ENCODE peak calls at places on chromosomes 11 and 22, in eight cellular contexts. One of them, this sample, is unnamed. For H3K4me1, the result is how much of the 10 kb centered on the place peaks cover.

GRCh38 chr11:110434952-110435779 is 5.4 kb downstream of the FDX1 start:
- DNase-seq in K562: no peak
- DNase-seq in prostate gland: no peak
- DNase-seq in uterus: no peak
- DNase-seq in tibial nerve: no peak
- DNase-seq in body of pancreas: peak
- DNase-seq in A549: peak
- DNase-seq in ovary: no peak
- DNase-seq in this sample: no peak

GRCh38 chr22:50169774-50170341 is 673 bp upstream of the PANX2 start:
- DNase-seq in K562: peak
- DNase-seq in prostate gland: no peak
- DNase-seq in uterus: no peak
- DNase-seq in tibial nerve: no peak
- DNase-seq in body of pancreas: peak
- DNase-seq in A549: no peak
- DNase-seq in ovary: peak
- DNase-seq in this sample: no peak

GRCh38 chr11:30487200-30487898 is 98.8 kb downstream of the MPPED2 start:
- DNase-seq in K562: no peak
- DNase-seq in prostate gland: no peak
- DNase-seq in uterus: no peak
- DNase-seq in tibial nerve: no peak
- DNase-seq in body of pancreas: no peak
- DNase-seq in A549: no peak
- DNase-seq in ovary: no peak
- DNase-seq in this sample: no peak

GRCh38 chr11:46418751-46419150 is 27.2 kb upstream of the CHRM4 start:
- DNase-seq in K562: peak
- DNase-seq in prostate gland: no peak
- DNase-seq in uterus: no peak
- DNase-seq in tibial nerve: no peak
- DNase-seq in body of pancreas: no peak
- DNase-seq in A549: no peak
- DNase-seq in ovary: no peak
- DNase-seq in this sample: no peak

GRCh38 chr11:12397953-12398352 is 20.6 kb downstream of the PARVA start:
- DNase-seq in K562: no peak
- DNase-seq in prostate gland: peak
- DNase-seq in uterus: peak
- DNase-seq in tibial nerve: no peak
- DNase-seq in body of pancreas: no peak
- DNase-seq in A549: peak
- DNase-seq in ovary: peak
- DNase-seq in this sample: peak

GRCh38 chr11:115617767-115618166 is 113.6 kb upstream of the CADM1 start:
- DNase-seq in K562: no peak
- DNase-seq in prostate gland: no peak
- DNase-seq in uterus: no peak
- DNase-seq in tibial nerve: no peak
- DNase-seq in body of pancreas: no peak
- DNase-seq in A549: no peak
- DNase-seq in ovary: no peak
- DNase-seq in this sample: no peak

GRCh38 chr11:91265946-91266345 is 958.7 kb upstream of the FAT3 start:
- DNase-seq in K562: no peak
- DNase-seq in prostate gland: no peak
- DNase-seq in uterus: no peak
- DNase-seq in tibial nerve: no peak
- DNase-seq in body of pancreas: no peak
- DNase-seq in A549: no peak
- DNase-seq in ovary: no peak
- DNase-seq in this sample: no peak

GRCh38 chr11:5380740-5381342 is 2.8 kb upstream of the OR51M1 start:
- DNase-seq in K562: peak
- DNase-seq in prostate gland: peak
- DNase-seq in uterus: peak
- DNase-seq in tibial nerve: no peak
- DNase-seq in body of pancreas: peak
- DNase-seq in A549: peak
- DNase-seq in ovary: no peak
- DNase-seq in this sample: no peak

GRCh38 chr11:107473797-107474196 is 16.2 kb upstream of the CWF19L2 start:
- DNase-seq in K562: no peak
- DNase-seq in prostate gland: no peak
- DNase-seq in uterus: peak
- DNase-seq in tibial nerve: no peak
- DNase-seq in body of pancreas: no peak
- DNase-seq in A549: no peak
- DNase-seq in ovary: peak
- DNase-seq in this sample: no peak

GRCh38 chr11:92163879-92164278 is 60.7 kb upstream of the FAT3 start:
- DNase-seq in K562: no peak
- DNase-seq in prostate gland: no peak
- DNase-seq in uterus: no peak
- DNase-seq in tibial nerve: no peak
- DNase-seq in body of pancreas: no peak
- DNase-seq in A549: no peak
- DNase-seq in ovary: no peak
- DNase-seq in this sample: no peak

GRCh38 chr22:20585640-20586402 is 78.4 kb downstream of the MED15 start:
- DNase-seq in K562: no peak
- DNase-seq in prostate gland: peak
- DNase-seq in uterus: no peak
- DNase-seq in tibial nerve: no peak
- DNase-seq in body of pancreas: no peak
- DNase-seq in A549: no peak
- DNase-seq in ovary: no peak
- DNase-seq in this sample: no peak

GRCh38 chr11:99461913-99462312 is 441.2 kb downstream of the CNTN5 start:
- DNase-seq in K562: no peak
- DNase-seq in prostate gland: no peak
- DNase-seq in uterus: no peak
- DNase-seq in tibial nerve: no peak
- DNase-seq in body of pancreas: no peak
- DNase-seq in A549: no peak
- DNase-seq in ovary: no peak
- DNase-seq in this sample: no peak

GRCh38 chr11:111736191-111736590 is 30.0 kb downstream of the PPP2R1B start:
- DNase-seq in K562: no peak
- DNase-seq in prostate gland: no peak
- DNase-seq in uterus: no peak
- DNase-seq in tibial nerve: no peak
- DNase-seq in body of pancreas: no peak
- DNase-seq in A549: no peak
- DNase-seq in ovary: no peak
- DNase-seq in this sample: no peak

GRCh38 chr11:66529069-66529468 is 16.8 kb downstream of the ZDHHC24 start:
- DNase-seq in K562: no peak
- DNase-seq in prostate gland: no peak
- DNase-seq in uterus: no peak
- DNase-seq in tibial nerve: no peak
- DNase-seq in body of pancreas: no peak
- DNase-seq in A549: no peak
- DNase-seq in ovary: no peak
- DNase-seq in this sample: no peak

GRCh38 chr11:12331239-12331874 is 46.0 kb upstream of the PARVA start:
- DNase-seq in K562: peak
- DNase-seq in prostate gland: peak
- DNase-seq in uterus: peak
- DNase-seq in tibial nerve: peak
- DNase-seq in body of pancreas: peak
- DNase-seq in A549: peak
- DNase-seq in ovary: peak
- DNase-seq in this sample: no peak

GRCh38 chr11:116793476-116794096 is 1.9 kb upstream of the APOA5 start:
- DNase-seq in K562: no peak
- DNase-seq in prostate gland: no peak
- DNase-seq in uterus: no peak
- DNase-seq in tibial nerve: no peak
- DNase-seq in body of pancreas: no peak
- DNase-seq in A549: peak
- DNase-seq in ovary: no peak
- DNase-seq in this sample: no peak

GRCh38 chr11:127651888-127652221 is 651.3 kb upstream of the KIRREL3 start:
- DNase-seq in K562: no peak
- DNase-seq in prostate gland: no peak
- DNase-seq in uterus: no peak
- DNase-seq in tibial nerve: no peak
- DNase-seq in body of pancreas: no peak
- DNase-seq in A549: no peak
- DNase-seq in ovary: no peak
- DNase-seq in this sample: no peak

DNA sequence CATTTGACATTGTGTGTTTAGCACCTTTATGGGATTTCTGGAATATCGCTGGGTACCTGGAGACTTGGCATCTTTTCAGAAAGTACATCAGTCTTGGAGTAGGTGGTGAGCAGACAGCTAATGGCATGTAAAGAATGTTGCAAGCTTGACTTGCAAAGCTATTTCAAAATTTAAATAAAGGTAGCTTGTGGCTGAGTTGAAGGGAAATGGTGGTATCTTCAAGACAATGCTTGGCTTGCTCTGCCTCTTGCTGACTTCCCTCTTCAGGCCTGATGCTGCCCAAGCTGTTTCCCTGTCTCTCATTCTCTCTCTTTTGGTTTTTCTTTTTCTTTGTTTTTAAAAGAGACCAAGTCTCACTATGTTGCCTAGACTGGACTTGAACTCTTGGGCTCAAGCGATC is 13.2 kb downstream of the ZNRF3 start:
- DNase-seq in K562: no peak
- DNase-seq in prostate gland: no peak
- DNase-seq in uterus: no peak
- DNase-seq in tibial nerve: no peak
- DNase-seq in body of pancreas: no peak
- DNase-seq in A549: no peak
- DNase-seq in ovary: no peak
- DNase-seq in this sample: no peak
- H3K4me1 ChIP-seq in K562: under half
- H3K4me1 ChIP-seq in prostate gland: under half
- H3K4me1 ChIP-seq in uterus: under half
- H3K4me1 ChIP-seq in tibial nerve: under half
- H3K4me1 ChIP-seq in body of pancreas: under half
- H3K4me1 ChIP-seq in A549: under half
- H3K4me1 ChIP-seq in ovary: under half
- H3K4me1 ChIP-seq in this sample: half or more

DNA sequence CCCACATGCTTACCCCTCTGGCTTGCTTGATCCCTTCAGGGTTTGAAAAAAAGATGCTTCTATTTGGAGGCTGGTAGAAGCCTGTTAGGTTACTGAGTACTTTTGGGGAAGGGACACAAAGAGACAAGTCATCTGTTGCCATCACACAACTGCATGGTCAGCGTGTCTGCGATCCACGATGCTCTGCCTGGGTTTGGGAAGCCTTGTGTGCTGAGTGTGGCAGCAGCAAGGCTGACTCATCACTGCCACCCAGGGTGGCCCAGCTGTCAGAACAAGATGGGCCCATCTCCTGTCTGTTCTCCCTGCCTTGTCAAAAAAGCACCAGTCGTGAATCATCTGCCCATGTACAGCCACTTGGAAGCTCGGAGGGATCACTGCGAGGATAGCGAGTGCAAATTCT is 26.2 kb downstream of the UBASH3B start:
- DNase-seq in K562: no peak
- DNase-seq in prostate gland: no peak
- DNase-seq in uterus: no peak
- DNase-seq in tibial nerve: no peak
- DNase-seq in body of pancreas: no peak
- DNase-seq in A549: peak
- DNase-seq in ovary: no peak
- DNase-seq in this sample: no peak
- TF ChIP-seq CTCF in K562: no peak
- TF ChIP-seq CTCF in prostate gland: no peak
- TF ChIP-seq CTCF in uterus: no peak
- TF ChIP-seq CTCF in tibial nerve: no peak
- TF ChIP-seq CTCF in body of pancreas: no peak
- TF ChIP-seq CTCF in A549: no peak
- TF ChIP-seq CTCF in ovary: no peak
- TF ChIP-seq CTCF in this sample: no peak

GRCh38 chr11:65426839-65427690 is 4.5 kb downstream of the NEAT1 start:
- DNase-seq in K562: no peak
- DNase-seq in prostate gland: peak
- DNase-seq in uterus: peak
- DNase-seq in tibial nerve: no peak
- DNase-seq in body of pancreas: peak
- DNase-seq in A549: peak
- DNase-seq in ovary: peak
- DNase-seq in this sample: peak
- TF ChIP-seq POLR2A in K562: peak
- TF ChIP-seq POLR2A in prostate gland: peak
- TF ChIP-seq POLR2A in uterus: no peak
- TF ChIP-seq POLR2A in tibial nerve: peak
- TF ChIP-seq POLR2A in body of pancreas: no peak
- TF ChIP-seq POLR2A in A549: peak
- TF ChIP-seq POLR2A in ovary: peak
- TF ChIP-seq POLR2A in this sample: peak

DNA sequence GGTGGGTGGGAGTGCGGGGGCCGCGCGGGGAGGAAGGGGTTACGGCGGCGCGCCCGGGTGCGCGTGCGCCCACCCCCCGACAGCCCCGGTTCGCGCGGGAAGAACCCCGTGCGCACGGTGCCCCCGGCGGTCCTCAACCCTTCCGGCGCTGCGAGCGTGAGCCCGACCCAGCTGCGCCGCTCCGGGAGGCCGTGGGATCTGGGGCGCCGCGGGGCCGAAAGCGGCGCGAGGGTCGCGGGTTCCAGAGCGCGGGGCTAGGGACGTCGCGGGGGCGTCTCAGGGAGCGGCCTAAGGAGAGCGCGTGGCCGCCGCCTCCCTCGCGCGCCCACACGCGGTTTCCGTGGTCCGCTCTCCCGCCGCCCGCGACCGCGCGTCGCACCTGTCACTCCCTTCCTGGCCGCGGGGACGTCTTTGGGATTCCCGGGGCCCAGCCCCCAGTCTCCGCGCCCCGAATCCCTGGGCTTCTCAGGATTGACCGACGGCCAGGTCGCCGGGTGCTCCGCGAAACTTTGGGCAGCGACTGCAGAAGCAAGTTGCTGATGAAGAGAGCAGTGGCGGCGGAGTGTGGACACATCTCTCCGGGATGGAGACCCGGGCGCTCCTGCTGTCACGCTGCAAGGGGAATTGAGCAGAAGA is 582 bp downstream of the SREBF2 start:
- DNase-seq in K562: peak
- DNase-seq in prostate gland: peak
- DNase-seq in uterus: peak
- DNase-seq in tibial nerve: peak
- DNase-seq in body of pancreas: peak
- DNase-seq in A549: peak
- DNase-seq in ovary: peak
- DNase-seq in this sample: no peak
- H3K4me1 ChIP-seq in K562: under half
- H3K4me1 ChIP-seq in prostate gland: under half
- H3K4me1 ChIP-seq in uterus: under half
- H3K4me1 ChIP-seq in tibial nerve: under half
- H3K4me1 ChIP-seq in body of pancreas: under half
- H3K4me1 ChIP-seq in A549: under half
- H3K4me1 ChIP-seq in ovary: under half
- H3K4me1 ChIP-seq in this sample: under half

DNA sequence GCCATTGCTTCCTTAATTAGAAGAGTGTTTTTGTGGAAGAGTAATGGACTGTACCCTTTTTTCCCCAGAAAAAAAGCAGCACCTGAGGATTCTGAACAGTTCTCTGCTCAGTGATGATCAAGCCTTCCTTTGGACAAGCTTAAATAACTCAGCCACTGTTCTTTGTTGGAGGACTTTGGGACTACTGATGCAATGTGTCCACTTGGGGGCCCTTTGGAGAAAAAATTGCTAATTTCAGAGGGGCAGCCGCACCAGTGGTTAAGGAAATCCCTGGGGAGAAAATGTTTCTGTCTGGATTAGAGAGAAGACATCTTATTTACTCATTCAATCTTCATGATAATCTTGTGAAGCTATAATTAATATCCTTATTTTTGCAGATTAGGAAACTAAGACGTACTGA is 5.3 kb upstream of the KMT2A start:
- DNase-seq in K562: no peak
- DNase-seq in prostate gland: no peak
- DNase-seq in uterus: no peak
- DNase-seq in tibial nerve: no peak
- DNase-seq in body of pancreas: no peak
- DNase-seq in A549: no peak
- DNase-seq in ovary: no peak
- DNase-seq in this sample: no peak
- TF ChIP-seq CTCF in K562: peak
- TF ChIP-seq CTCF in prostate gland: no peak
- TF ChIP-seq CTCF in uterus: no peak
- TF ChIP-seq CTCF in tibial nerve: no peak
- TF ChIP-seq CTCF in body of pancreas: no peak
- TF ChIP-seq CTCF in A549: no peak
- TF ChIP-seq CTCF in ovary: no peak
- TF ChIP-seq CTCF in this sample: no peak

This sample was measured in vagina.